ENCODE peak calls at places on chromosomes 1 and 21, in ten cellular contexts. One of them, this sample, is unnamed.

GRCh38 chr1:7871136-7871535 is 18.3 kb upstream of the UTS2 start:
- DNase-seq in psoas muscle: no peak
- DNase-seq in fibroblast of lung: no peak
- DNase-seq in effector memory CD4-positive, alpha-beta T cell: no peak
- DNase-seq in stomach: no peak
- DNase-seq in mammary epithelial cell: no peak
- DNase-seq in IMR-90: no peak
- DNase-seq in thyroid gland: no peak
- DNase-seq in upper lobe of right lung: no peak
- DNase-seq in pancreas: no peak
- DNase-seq in this sample: no peak

GRCh38 chr1:113928129-113928949 is 785 bp upstream of the HIPK1 start:
- DNase-seq in psoas muscle: no peak
- DNase-seq in fibroblast of lung: peak; percentile 54
- DNase-seq in effector memory CD4-positive, alpha-beta T cell: no peak
- DNase-seq in stomach: no peak
- DNase-seq in mammary epithelial cell: no peak
- DNase-seq in IMR-90: peak; percentile 35
- DNase-seq in thyroid gland: no peak
- DNase-seq in upper lobe of right lung: no peak
- DNase-seq in pancreas: no peak
- DNase-seq in this sample: no peak

GRCh38 chr1:33610391-33610790 is 137.9 kb downstream of the ZSCAN20 start:
- DNase-seq in psoas muscle: no peak
- DNase-seq in fibroblast of lung: no peak
- DNase-seq in effector memory CD4-positive, alpha-beta T cell: no peak
- DNase-seq in stomach: no peak
- DNase-seq in mammary epithelial cell: no peak
- DNase-seq in IMR-90: no peak
- DNase-seq in thyroid gland: no peak
- DNase-seq in upper lobe of right lung: no peak
- DNase-seq in pancreas: no peak
- DNase-seq in this sample: no peak

GRCh38 chr1:48038273-48038767 is 41.1 kb upstream of the TRABD2B start:
- DNase-seq in psoas muscle: no peak
- DNase-seq in fibroblast of lung: no peak
- DNase-seq in effector memory CD4-positive, alpha-beta T cell: no peak
- DNase-seq in stomach: no peak
- DNase-seq in mammary epithelial cell: no peak
- DNase-seq in IMR-90: no peak
- DNase-seq in thyroid gland: no peak
- DNase-seq in upper lobe of right lung: no peak
- DNase-seq in pancreas: no peak
- DNase-seq in this sample: no peak

GRCh38 chr1:108609483-108610066 is 49.7 kb downstream of the EEIG2 start:
- DNase-seq in psoas muscle: no peak
- DNase-seq in fibroblast of lung: no peak
- DNase-seq in effector memory CD4-positive, alpha-beta T cell: no peak
- DNase-seq in stomach: no peak
- DNase-seq in mammary epithelial cell: no peak
- DNase-seq in IMR-90: no peak
- DNase-seq in thyroid gland: peak; percentile 58
- DNase-seq in upper lobe of right lung: no peak
- DNase-seq in pancreas: no peak
- DNase-seq in this sample: no peak

GRCh38 chr1:212208978-212209644 is 76.1 kb upstream of the PPP2R5A start:
- DNase-seq in psoas muscle: no peak
- DNase-seq in fibroblast of lung: no peak
- DNase-seq in effector memory CD4-positive, alpha-beta T cell: no peak
- DNase-seq in stomach: no peak
- DNase-seq in mammary epithelial cell: no peak
- DNase-seq in IMR-90: no peak
- DNase-seq in thyroid gland: no peak
- DNase-seq in upper lobe of right lung: no peak
- DNase-seq in pancreas: no peak
- DNase-seq in this sample: no peak

GRCh38 chr1:40872266-40872665 is 10.1 kb upstream of the CITED4 start:
- DNase-seq in psoas muscle: no peak
- DNase-seq in fibroblast of lung: no peak
- DNase-seq in effector memory CD4-positive, alpha-beta T cell: no peak
- DNase-seq in stomach: no peak
- DNase-seq in mammary epithelial cell: no peak
- DNase-seq in IMR-90: no peak
- DNase-seq in thyroid gland: no peak
- DNase-seq in upper lobe of right lung: no peak
- DNase-seq in pancreas: no peak
- DNase-seq in this sample: no peak

GRCh38 chr1:12629974-12630760 is 12.2 kb upstream of the DHRS3 start:
- DNase-seq in psoas muscle: peak; percentile 42
- DNase-seq in fibroblast of lung: no peak
- DNase-seq in effector memory CD4-positive, alpha-beta T cell: no peak
- DNase-seq in stomach: no peak
- DNase-seq in mammary epithelial cell: no peak
- DNase-seq in IMR-90: no peak
- DNase-seq in thyroid gland: no peak
- DNase-seq in upper lobe of right lung: peak; percentile 39
- DNase-seq in pancreas: no peak
- DNase-seq in this sample: no peak

GRCh38 chr21:32320059-32320458 is 21.4 kb downstream of the MRAP start:
- DNase-seq in psoas muscle: no peak
- DNase-seq in fibroblast of lung: no peak
- DNase-seq in effector memory CD4-positive, alpha-beta T cell: no peak
- DNase-seq in stomach: no peak
- DNase-seq in mammary epithelial cell: no peak
- DNase-seq in IMR-90: no peak
- DNase-seq in thyroid gland: no peak
- DNase-seq in upper lobe of right lung: no peak
- DNase-seq in pancreas: no peak
- DNase-seq in this sample: no peak

GRCh38 chr1:247376659-247377058 is 39.3 kb upstream of the NLRP3 start:
- DNase-seq in psoas muscle: no peak
- DNase-seq in fibroblast of lung: peak; percentile 15
- DNase-seq in effector memory CD4-positive, alpha-beta T cell: no peak
- DNase-seq in stomach: no peak
- DNase-seq in mammary epithelial cell: no peak
- DNase-seq in IMR-90: no peak
- DNase-seq in thyroid gland: no peak
- DNase-seq in upper lobe of right lung: no peak
- DNase-seq in pancreas: no peak
- DNase-seq in this sample: no peak

GRCh38 chr1:241068359-241068758 is 288.6 kb downstream of the RGS7 start:
- DNase-seq in psoas muscle: no peak
- DNase-seq in fibroblast of lung: no peak
- DNase-seq in effector memory CD4-positive, alpha-beta T cell: no peak
- DNase-seq in stomach: no peak
- DNase-seq in mammary epithelial cell: no peak
- DNase-seq in IMR-90: no peak
- DNase-seq in thyroid gland: no peak
- DNase-seq in upper lobe of right lung: no peak
- DNase-seq in pancreas: no peak
- DNase-seq in this sample: no peak

GRCh38 chr1:162319510-162320160 is 57.0 kb downstream of the SPATA46 start:
- DNase-seq in psoas muscle: no peak
- DNase-seq in fibroblast of lung: peak; percentile 85
- DNase-seq in effector memory CD4-positive, alpha-beta T cell: no peak
- DNase-seq in stomach: no peak
- DNase-seq in mammary epithelial cell: peak; percentile 74
- DNase-seq in IMR-90: peak; percentile 16
- DNase-seq in thyroid gland: no peak
- DNase-seq in upper lobe of right lung: no peak
- DNase-seq in pancreas: no peak
- DNase-seq in this sample: no peak

GRCh38 chr1:5706239-5706638 is 286.0 kb downstream of the NPHP4 start:
- DNase-seq in psoas muscle: no peak
- DNase-seq in fibroblast of lung: no peak
- DNase-seq in effector memory CD4-positive, alpha-beta T cell: no peak
- DNase-seq in stomach: no peak
- DNase-seq in mammary epithelial cell: no peak
- DNase-seq in IMR-90: no peak
- DNase-seq in thyroid gland: no peak
- DNase-seq in upper lobe of right lung: no peak
- DNase-seq in pancreas: no peak
- DNase-seq in this sample: no peak

GRCh38 chr1:233172201-233172600 is 123.3 kb downstream of the PCNX2 start:
- DNase-seq in psoas muscle: no peak
- DNase-seq in fibroblast of lung: peak; percentile 36
- DNase-seq in effector memory CD4-positive, alpha-beta T cell: no peak
- DNase-seq in stomach: no peak
- DNase-seq in mammary epithelial cell: no peak
- DNase-seq in IMR-90: peak; percentile 15
- DNase-seq in thyroid gland: no peak
- DNase-seq in upper lobe of right lung: no peak
- DNase-seq in pancreas: no peak
- DNase-seq in this sample: no peak

GRCh38 chr1:7329868-7330615 is 441.1 kb upstream of the VAMP3 start:
- DNase-seq in psoas muscle: no peak
- DNase-seq in fibroblast of lung: no peak
- DNase-seq in effector memory CD4-positive, alpha-beta T cell: no peak
- DNase-seq in stomach: no peak
- DNase-seq in mammary epithelial cell: no peak
- DNase-seq in IMR-90: no peak
- DNase-seq in thyroid gland: no peak
- DNase-seq in upper lobe of right lung: no peak
- DNase-seq in pancreas: no peak
- DNase-seq in this sample: peak; percentile 41

GRCh38 chr21:29133796-29134195 is 3.4 kb downstream of the MAP3K7CL start:
- DNase-seq in psoas muscle: no peak
- DNase-seq in fibroblast of lung: peak; percentile 67
- DNase-seq in effector memory CD4-positive, alpha-beta T cell: no peak
- DNase-seq in stomach: no peak
- DNase-seq in mammary epithelial cell: no peak
- DNase-seq in IMR-90: no peak
- DNase-seq in thyroid gland: no peak
- DNase-seq in upper lobe of right lung: no peak
- DNase-seq in pancreas: no peak
- DNase-seq in this sample: no peak

GRCh38 chr1:93845554-93846150 is 33.4 kb downstream of the DNTTIP2 start:
- DNase-seq in psoas muscle: no peak
- DNase-seq in fibroblast of lung: peak; percentile 98
- DNase-seq in effector memory CD4-positive, alpha-beta T cell: no peak
- DNase-seq in stomach: no peak
- DNase-seq in mammary epithelial cell: peak; percentile 86
- DNase-seq in IMR-90: peak; percentile 94
- DNase-seq in thyroid gland: no peak
- DNase-seq in upper lobe of right lung: no peak
- DNase-seq in pancreas: peak; percentile 18
- DNase-seq in this sample: peak; percentile 42

GRCh38 chr1:6126521-6127067 is 53.5 kb downstream of the CHD5 start:
- DNase-seq in psoas muscle: no peak
- DNase-seq in fibroblast of lung: no peak
- DNase-seq in effector memory CD4-positive, alpha-beta T cell: no peak
- DNase-seq in stomach: no peak
- DNase-seq in mammary epithelial cell: no peak
- DNase-seq in IMR-90: no peak
- DNase-seq in thyroid gland: no peak
- DNase-seq in upper lobe of right lung: peak; percentile 45
- DNase-seq in pancreas: no peak
- DNase-seq in this sample: peak; percentile 70

GRCh38 chr1:65334081-65334480 is 24.7 kb downstream of the DNAJC6 start:
- DNase-seq in psoas muscle: no peak
- DNase-seq in fibroblast of lung: no peak
- DNase-seq in effector memory CD4-positive, alpha-beta T cell: no peak
- DNase-seq in stomach: no peak
- DNase-seq in mammary epithelial cell: no peak
- DNase-seq in IMR-90: no peak
- DNase-seq in thyroid gland: no peak
- DNase-seq in upper lobe of right lung: no peak
- DNase-seq in pancreas: no peak
- DNase-seq in this sample: no peak
- H3K36me3 ChIP-seq in psoas muscle: no peaks in the 10 kb centered on the region
- H3K36me3 ChIP-seq in fibroblast of lung: no peaks in the 10 kb centered on the region
- H3K36me3 ChIP-seq in effector memory CD4-positive, alpha-beta T cell: no peaks in the 10 kb centered on the region
- H3K36me3 ChIP-seq in stomach: no peaks in the 10 kb centered on the region
- H3K36me3 ChIP-seq in mammary epithelial cell: no peaks in the 10 kb centered on the region
- H3K36me3 ChIP-seq in IMR-90: no peaks in the 10 kb centered on the region
- H3K36me3 ChIP-seq in thyroid gland: no peaks in the 10 kb centered on the region
- H3K36me3 ChIP-seq in upper lobe of right lung: no peaks in the 10 kb centered on the region
- H3K36me3 ChIP-seq in pancreas: no peaks in the 10 kb centered on the region
- H3K36me3 ChIP-seq in this sample: no peaks in the 10 kb centered on the region

DNA sequence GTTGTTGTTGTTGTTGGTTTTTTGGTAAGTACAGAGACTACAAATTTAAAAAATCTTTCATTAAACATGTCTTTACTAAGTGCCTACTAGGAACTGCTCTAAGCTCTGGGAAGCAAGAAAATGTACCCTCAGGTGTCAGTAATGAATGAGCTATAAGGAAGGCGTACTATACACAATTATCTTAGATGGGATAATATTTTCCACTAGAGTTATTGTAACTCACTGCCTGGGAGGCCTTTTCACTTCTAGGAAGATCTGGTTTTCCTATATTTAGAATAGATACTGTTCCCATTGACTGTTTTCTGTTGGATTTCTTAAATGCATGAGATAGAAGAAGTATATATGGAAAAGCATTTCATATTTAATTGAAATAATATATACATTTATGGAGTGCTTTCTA is 19.6 kb downstream of the CLIC4 start:
- DNase-seq in psoas muscle: no peak
- DNase-seq in fibroblast of lung: no peak
- DNase-seq in effector memory CD4-positive, alpha-beta T cell: no peak
- DNase-seq in stomach: no peak
- DNase-seq in mammary epithelial cell: no peak
- DNase-seq in IMR-90: no peak
- DNase-seq in thyroid gland: no peak
- DNase-seq in upper lobe of right lung: no peak
- DNase-seq in pancreas: no peak
- DNase-seq in this sample: no peak
- H3K4me1 ChIP-seq in psoas muscle: peaks cover 7% of the 10 kb centered on the region
- H3K4me1 ChIP-seq in fibroblast of lung: peaks cover 6% of the 10 kb centered on the region
- H3K4me1 ChIP-seq in effector memory CD4-positive, alpha-beta T cell: no peaks in the 10 kb centered on the region
- H3K4me1 ChIP-seq in stomach: peaks cover 27% of the 10 kb centered on the region
- H3K4me1 ChIP-seq in mammary epithelial cell: peaks cover 28% of the 10 kb centered on the region
- H3K4me1 ChIP-seq in IMR-90: peaks cover 27% of the 10 kb centered on the region
- H3K4me1 ChIP-seq in thyroid gland: no peaks in the 10 kb centered on the region
- H3K4me1 ChIP-seq in upper lobe of right lung: peaks cover 43% of the 10 kb centered on the region
- H3K4me1 ChIP-seq in pancreas: peaks cover 12% of the 10 kb centered on the region
- H3K4me1 ChIP-seq in this sample: peaks cover 14% of the 10 kb centered on the region

GRCh38 chr1:66296370-66296769 is 237.6 kb upstream of the SGIP1 start:
- DNase-seq in psoas muscle: no peak
- DNase-seq in fibroblast of lung: no peak
- DNase-seq in effector memory CD4-positive, alpha-beta T cell: no peak
- DNase-seq in stomach: no peak
- DNase-seq in mammary epithelial cell: no peak
- DNase-seq in IMR-90: no peak
- DNase-seq in thyroid gland: no peak
- DNase-seq in upper lobe of right lung: no peak
- DNase-seq in pancreas: no peak
- DNase-seq in this sample: no peak
- H3K27ac ChIP-seq in psoas muscle: no peak overlapping the region
- H3K27ac ChIP-seq in fibroblast of lung: no peak overlapping the region
- H3K27ac ChIP-seq in effector memory CD4-positive, alpha-beta T cell: no peak overlapping the region
- H3K27ac ChIP-seq in stomach: no peak overlapping the region
- H3K27ac ChIP-seq in mammary epithelial cell: no peak overlapping the region
- H3K27ac ChIP-seq in IMR-90: no peak overlapping the region
- H3K27ac ChIP-seq in thyroid gland: no peak overlapping the region
- H3K27ac ChIP-seq in upper lobe of right lung: no peak overlapping the region
- H3K27ac ChIP-seq in pancreas: no peak overlapping the region
- H3K27ac ChIP-seq in this sample: no peak overlapping the region

DNA sequence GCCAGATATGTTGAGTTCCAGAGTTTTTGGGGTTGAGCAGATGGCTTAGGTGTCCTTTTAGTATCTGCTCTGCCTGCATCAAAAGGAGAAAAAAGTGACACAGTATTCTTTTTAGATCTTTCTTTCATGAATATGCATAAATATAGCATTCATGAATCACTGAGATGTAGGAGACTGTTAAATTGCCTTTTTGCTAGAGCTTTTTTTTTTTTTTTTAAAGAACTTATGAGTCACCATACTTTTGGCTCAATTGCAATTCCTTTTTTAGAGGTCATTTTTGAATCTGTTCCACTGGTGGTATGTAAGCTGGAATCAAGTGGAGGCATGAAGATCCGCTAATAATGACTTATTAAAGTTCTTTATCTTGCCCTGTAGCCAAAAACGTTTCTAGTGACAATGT is 480.9 kb upstream of the ZRANB2 start:
- DNase-seq in psoas muscle: no peak
- DNase-seq in fibroblast of lung: peak; percentile 86
- DNase-seq in effector memory CD4-positive, alpha-beta T cell: no peak
- DNase-seq in stomach: no peak
- DNase-seq in mammary epithelial cell: peak; percentile 37
- DNase-seq in IMR-90: peak; percentile 87
- DNase-seq in thyroid gland: no peak
- DNase-seq in upper lobe of right lung: no peak
- DNase-seq in pancreas: no peak
- DNase-seq in this sample: no peak
- H3K36me3 ChIP-seq in psoas muscle: no peaks in the 10 kb centered on the region
- H3K36me3 ChIP-seq in fibroblast of lung: no peaks in the 10 kb centered on the region
- H3K36me3 ChIP-seq in effector memory CD4-positive, alpha-beta T cell: no peaks in the 10 kb centered on the region
- H3K36me3 ChIP-seq in stomach: no peaks in the 10 kb centered on the region
- H3K36me3 ChIP-seq in mammary epithelial cell: no peaks in the 10 kb centered on the region
- H3K36me3 ChIP-seq in IMR-90: no peaks in the 10 kb centered on the region
- H3K36me3 ChIP-seq in thyroid gland: no peaks in the 10 kb centered on the region
- H3K36me3 ChIP-seq in upper lobe of right lung: no peaks in the 10 kb centered on the region
- H3K36me3 ChIP-seq in pancreas: no peaks in the 10 kb centered on the region
- H3K36me3 ChIP-seq in this sample: no peaks in the 10 kb centered on the region

This sample was measured in aorta.